ENCODE peak calls at places on chromosomes 4 and X, in four cellular contexts. One of them, this sample, is unnamed.

GRCh38 chrX:12113321-12113720 is 25.0 kb upstream of the FRMPD4 start:
- DNase-seq in RWPE1: no peak
- DNase-seq in brain microvascular endothelial cell: no peak
- DNase-seq in PC-3: peak; percentile 53
- DNase-seq in this sample: no peak

GRCh38 chr4:159006202-159006601 is 96.7 kb upstream of the RAPGEF2 start:
- DNase-seq in RWPE1: peak; percentile 84
- DNase-seq in brain microvascular endothelial cell: peak; percentile 36
- DNase-seq in PC-3: peak; percentile 86
- DNase-seq in this sample: no peak

GRCh38 chrX:117510453-117510852 is 606.2 kb downstream of the KLHL13 start:
- DNase-seq in PC-3: no peak
- DNase-seq in brain microvascular endothelial cell: no peak
- DNase-seq in RWPE1: peak; percentile 2
- DNase-seq in this sample: no peak

GRCh38 chrX:1903380-1903935 is 288.6 kb downstream of the ASMT start:
- DNase-seq in PC-3: peak; percentile 95
- DNase-seq in brain microvascular endothelial cell: peak; percentile 45
- DNase-seq in RWPE1: peak; percentile 48
- DNase-seq in this sample: no peak

GRCh38 chrX:23911436-23911835 is 3.6 kb downstream of the CXorf58 start:
- DNase-seq in RWPE1: no peak
- DNase-seq in brain microvascular endothelial cell: no peak
- DNase-seq in PC-3: no peak
- DNase-seq in this sample: no peak

GRCh38 chr4:137993232-137993631 is 248.9 kb downstream of the SLC7A11 start:
- DNase-seq in brain microvascular endothelial cell: no peak
- DNase-seq in PC-3: peak; percentile 83
- DNase-seq in RWPE1: no peak
- DNase-seq in this sample: no peak

GRCh38 chr4:93199492-93199891 is 629.1 kb upstream of the ATOH1 start:
- DNase-seq in brain microvascular endothelial cell: peak; percentile 6
- DNase-seq in RWPE1: peak; percentile 54
- DNase-seq in PC-3: peak; percentile 61
- DNase-seq in this sample: peak; percentile 4

GRCh38 chr4:73703320-73703719 is 37.0 kb upstream of the CXCL8 start:
- DNase-seq in PC-3: no peak
- DNase-seq in RWPE1: no peak
- DNase-seq in brain microvascular endothelial cell: no peak
- DNase-seq in this sample: no peak

GRCh38 chr4:186624951-186625350 is 69.6 kb upstream of the MTNR1A start:
- DNase-seq in RWPE1: no peak
- DNase-seq in brain microvascular endothelial cell: peak; percentile 63
- DNase-seq in PC-3: no peak
- DNase-seq in this sample: no peak

GRCh38 chr4:142585411-142585810 is 260.7 kb downstream of the INPP4B start:
- DNase-seq in brain microvascular endothelial cell: no peak
- DNase-seq in RWPE1: no peak
- DNase-seq in PC-3: no peak
- DNase-seq in this sample: no peak

GRCh38 chr4:183300070-183300469 is 20.0 kb downstream of the CLDN22 start:
- DNase-seq in brain microvascular endothelial cell: peak; percentile 5
- DNase-seq in RWPE1: no peak
- DNase-seq in PC-3: no peak
- DNase-seq in this sample: no peak

GRCh38 chrX:11724122-11725017 is 33.7 kb upstream of the MSL3 start:
- DNase-seq in brain microvascular endothelial cell: peak; percentile 26
- DNase-seq in PC-3: peak; percentile 44
- DNase-seq in RWPE1: peak; percentile 11
- DNase-seq in this sample: peak; percentile 4

GRCh38 chr4:2745516-2745915 is 10.6 kb downstream of the TNIP2 start:
- DNase-seq in RWPE1: no peak
- DNase-seq in brain microvascular endothelial cell: no peak
- DNase-seq in PC-3: no peak
- DNase-seq in this sample: no peak
- H3K27ac ChIP-seq in RWPE1: peak overlapping the region; percentile 71
- H3K27ac ChIP-seq in brain microvascular endothelial cell: peak overlapping the region; percentile 36
- H3K27ac ChIP-seq in PC-3: peak overlapping the region; percentile 91
- H3K27ac ChIP-seq in this sample: no peak overlapping the region

GRCh38 chr4:118346495-118346894 is 6.3 kb downstream of the PRSS12 start:
- DNase-seq in brain microvascular endothelial cell: no peak
- DNase-seq in RWPE1: no peak
- DNase-seq in PC-3: no peak
- DNase-seq in this sample: no peak
- H3K27ac ChIP-seq in brain microvascular endothelial cell: no peak overlapping the region
- H3K27ac ChIP-seq in RWPE1: no peak overlapping the region
- H3K27ac ChIP-seq in PC-3: no peak overlapping the region
- H3K27ac ChIP-seq in this sample: no peak overlapping the region

GRCh38 chrX:43702079-43702524 is 46.0 kb downstream of the MAOA start:
- DNase-seq in RWPE1: no peak
- DNase-seq in PC-3: no peak
- DNase-seq in brain microvascular endothelial cell: no peak
- DNase-seq in this sample: no peak
- H3K27ac ChIP-seq in RWPE1: no peak overlapping the region
- H3K27ac ChIP-seq in PC-3: peak overlapping the region; percentile 41
- H3K27ac ChIP-seq in brain microvascular endothelial cell: no peak overlapping the region
- H3K27ac ChIP-seq in this sample: no peak overlapping the region

GRCh38 chrX:83336464-83336863 is 171.6 kb upstream of the POU3F4 start:
- DNase-seq in PC-3: no peak
- DNase-seq in RWPE1: no peak
- DNase-seq in brain microvascular endothelial cell: no peak
- DNase-seq in this sample: no peak
- H3K27ac ChIP-seq in PC-3: no peak overlapping the region
- H3K27ac ChIP-seq in RWPE1: no peak overlapping the region
- H3K27ac ChIP-seq in brain microvascular endothelial cell: no peak overlapping the region
- H3K27ac ChIP-seq in this sample: no peak overlapping the region

DNA sequence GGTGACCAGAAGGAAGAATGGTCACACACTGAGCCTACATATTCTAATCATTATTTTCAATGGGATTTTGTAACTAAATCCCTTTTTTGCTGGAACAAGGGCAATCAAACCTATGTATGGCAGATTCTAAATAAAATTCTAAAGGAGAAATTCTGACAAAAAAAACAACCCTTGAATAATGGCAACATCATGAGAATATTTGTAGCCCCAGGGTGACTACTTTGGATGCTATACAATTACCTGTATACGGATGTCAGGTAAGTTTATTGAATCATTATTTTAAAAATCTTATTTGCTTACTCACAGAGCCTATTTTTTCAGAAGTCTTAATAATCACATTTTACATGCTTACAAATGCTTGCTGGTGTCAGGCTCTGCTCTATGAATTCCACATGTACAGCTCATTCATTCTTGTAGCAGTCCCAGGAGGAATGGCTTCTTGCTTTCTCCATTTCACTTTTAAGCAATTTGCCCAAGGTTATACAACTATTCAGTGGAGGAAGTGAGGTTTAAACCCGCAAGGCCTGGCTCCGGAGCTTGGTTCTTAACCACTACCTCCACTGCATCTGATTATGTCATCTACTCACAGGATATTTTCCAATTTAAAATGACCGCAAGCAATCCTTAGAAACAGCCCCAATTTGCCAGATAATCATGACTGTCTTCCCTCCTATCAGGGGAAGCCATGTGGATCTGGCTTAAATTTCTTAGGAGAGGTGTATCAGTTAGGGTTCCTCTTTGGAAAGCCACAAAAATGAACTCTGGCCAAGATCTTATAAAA is 43.7 kb upstream of the TAPT1 start:
- DNase-seq in RWPE1: peak; percentile 19
- DNase-seq in PC-3: peak; percentile 76
- DNase-seq in brain microvascular endothelial cell: peak; percentile 93
- DNase-seq in this sample: no peak
- H3K27ac ChIP-seq in RWPE1: no peak overlapping the region
- H3K27ac ChIP-seq in PC-3: peak overlapping the region; percentile 54
- H3K27ac ChIP-seq in brain microvascular endothelial cell: peak overlapping the region; percentile 72
- H3K27ac ChIP-seq in this sample: no peak overlapping the region

GRCh38 chr4:139266208-139266582 is 13.8 kb downstream of the MGARP start:
- DNase-seq in PC-3: no peak
- DNase-seq in brain microvascular endothelial cell: no peak
- DNase-seq in RWPE1: no peak
- DNase-seq in this sample: no peak
- H3K27ac ChIP-seq in PC-3: no peak overlapping the region
- H3K27ac ChIP-seq in brain microvascular endothelial cell: no peak overlapping the region
- H3K27ac ChIP-seq in RWPE1: no peak overlapping the region
- H3K27ac ChIP-seq in this sample: no peak overlapping the region

DNA sequence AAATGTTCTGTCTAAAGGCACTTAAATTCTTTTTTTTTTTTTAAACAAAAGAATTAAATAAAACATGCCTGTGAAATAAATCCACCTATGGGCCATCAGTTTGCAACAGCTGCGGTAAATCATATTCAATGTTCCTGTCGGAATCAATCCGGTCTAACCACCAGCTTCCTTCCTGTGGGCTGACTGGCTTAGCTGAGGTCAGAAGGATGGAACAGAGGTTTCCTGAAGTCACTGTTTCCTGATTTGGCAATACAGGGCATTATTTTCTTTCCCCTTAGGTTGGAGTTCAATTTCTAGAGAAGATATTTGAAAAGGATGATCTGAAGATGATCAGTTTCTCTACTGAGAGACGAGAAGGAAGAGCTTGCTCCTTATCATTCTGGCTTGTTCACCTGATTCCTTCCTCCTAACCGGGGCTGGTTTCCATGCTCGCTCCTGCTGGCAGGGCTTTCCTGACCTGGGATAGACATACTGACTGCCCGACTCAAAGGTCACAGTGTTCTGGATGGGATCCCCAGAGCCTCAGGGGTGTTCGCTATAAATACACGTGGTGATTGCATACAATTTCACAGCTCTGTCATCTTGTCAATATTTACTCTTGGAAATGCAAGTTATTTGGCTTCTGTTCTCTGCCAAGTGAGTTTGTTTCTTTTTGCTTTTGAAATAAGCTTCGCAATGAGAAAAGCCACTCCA is 21.7 kb downstream of the PDLIM3 start:
- DNase-seq in PC-3: peak; percentile 43
- DNase-seq in RWPE1: no peak
- DNase-seq in brain microvascular endothelial cell: peak; percentile 55
- DNase-seq in this sample: no peak
- H3K27ac ChIP-seq in PC-3: no peak overlapping the region
- H3K27ac ChIP-seq in RWPE1: no peak overlapping the region
- H3K27ac ChIP-seq in brain microvascular endothelial cell: no peak overlapping the region
- H3K27ac ChIP-seq in this sample: no peak overlapping the region

DNA sequence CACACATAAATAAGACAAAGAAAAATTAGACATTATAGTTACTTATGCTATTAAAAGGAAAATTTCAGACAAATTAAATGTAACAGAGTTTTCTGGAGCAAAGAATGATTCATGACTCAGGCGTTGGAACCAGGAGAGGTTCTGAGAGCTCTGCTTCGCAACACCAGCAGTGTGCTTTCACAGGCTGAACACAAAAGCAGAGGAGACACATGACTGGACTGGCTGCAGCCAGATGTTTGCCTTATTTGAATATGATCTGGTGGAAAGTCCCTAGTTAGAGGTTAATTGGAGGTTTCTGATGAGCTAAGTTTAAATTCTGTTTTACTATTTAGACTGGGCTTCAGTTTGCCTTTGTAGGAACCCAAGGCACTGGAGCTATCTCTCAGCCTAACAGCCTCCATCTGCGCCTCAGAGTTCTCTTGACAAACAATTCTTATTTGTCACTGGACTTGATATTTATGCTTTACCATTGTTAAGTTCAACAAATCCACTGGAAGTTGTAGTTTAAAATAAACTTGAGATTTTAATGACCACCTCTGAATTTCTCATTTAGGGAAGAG is 16.2 kb downstream of the BOD1L1 start:
- DNase-seq in brain microvascular endothelial cell: peak; percentile 32
- DNase-seq in RWPE1: no peak
- DNase-seq in PC-3: no peak
- DNase-seq in this sample: no peak
- H3K27ac ChIP-seq in brain microvascular endothelial cell: no peak overlapping the region
- H3K27ac ChIP-seq in RWPE1: no peak overlapping the region
- H3K27ac ChIP-seq in PC-3: no peak overlapping the region
- H3K27ac ChIP-seq in this sample: no peak overlapping the region

DNA sequence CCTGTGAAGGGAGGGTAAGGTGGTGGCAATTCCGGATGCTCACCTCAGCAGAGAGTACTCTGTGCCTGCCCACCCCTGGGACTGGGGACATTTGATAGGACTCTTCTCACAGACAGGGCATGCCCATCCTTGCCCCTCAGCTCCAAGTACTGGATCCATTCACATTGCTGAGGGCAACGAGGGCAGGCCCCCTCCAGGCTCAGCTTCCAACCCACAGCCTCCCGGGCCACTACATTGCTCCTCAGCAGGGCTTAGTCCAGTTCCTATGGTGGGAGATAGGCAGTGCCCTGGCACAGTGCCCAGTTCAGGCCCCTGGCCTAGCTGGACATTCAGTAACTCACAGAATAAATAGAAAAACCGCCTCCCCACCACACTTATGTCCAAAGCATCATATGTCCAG is 15.1 kb upstream of the VSIG4 start:
- DNase-seq in brain microvascular endothelial cell: no peak
- DNase-seq in PC-3: no peak
- DNase-seq in RWPE1: no peak
- DNase-seq in this sample: no peak
- H3K27ac ChIP-seq in brain microvascular endothelial cell: no peak overlapping the region
- H3K27ac ChIP-seq in PC-3: no peak overlapping the region
- H3K27ac ChIP-seq in RWPE1: no peak overlapping the region
- H3K27ac ChIP-seq in this sample: no peak overlapping the region

GRCh38 chr4:168743131-168743530 is 246.3 kb downstream of the PALLD start:
- DNase-seq in brain microvascular endothelial cell: no peak
- DNase-seq in RWPE1: no peak
- DNase-seq in PC-3: no peak
- DNase-seq in this sample: no peak
- H3K27ac ChIP-seq in brain microvascular endothelial cell: no peak overlapping the region
- H3K27ac ChIP-seq in RWPE1: no peak overlapping the region
- H3K27ac ChIP-seq in PC-3: no peak overlapping the region
- H3K27ac ChIP-seq in this sample: no peak overlapping the region